ENCODE peak calls at places on chromosomes 6 and 20, in five cellular contexts. T is HCT116, A is neural progenitor cell, W is PC-3, Z is GM23248. I is an unnamed sample.
A peak's percentile ranks its signal among the peaks of the same experiment; 100 is the strongest.

GRCh38 chr6:132132911-132133639 is 181.9 kb upstream of the CCN2 start:
- DNase-seq in T (no peak), A (no peak), W (peak; percentile 56), Z (peak; percentile 88), I (no peak)

GRCh38 chr6:71453307-71453706 is 164.7 kb downstream of the OGFRL1 start:
- DNase-seq in T (no peak), A (no peak), W (no peak), Z (no peak), I (no peak)

GRCh38 chr6:54698974-54699373 is 147.6 kb upstream of the FAM83B start:
- DNase-seq in T (no peak), A (no peak), W (peak; percentile 88), Z (no peak), I (no peak)

GRCh38 chr6:37426945-37427510 is 6.0 kb upstream of the CMTR1 start:
- DNase-seq in T (no peak), A (no peak), W (no peak), Z (no peak), I (no peak)

GRCh38 chr6:105600342-105601293 is 197.7 kb upstream of the PREP start:
- DNase-seq in T (no peak), A (no peak), W (peak; percentile 44), Z (peak; percentile 61), I (no peak)

GRCh38 chr6:149166324-149166723 is 151.2 kb upstream of the TAB2 start:
- DNase-seq in T (no peak), A (peak; percentile 43), W (peak; percentile 12), Z (no peak), I (no peak)

GRCh38 chr6:81895511-81896185 is 143.2 kb upstream of the TENT5A start:
- DNase-seq in T (no peak), A (no peak), W (peak; percentile 53), Z (peak; percentile 84), I (no peak)

GRCh38 chr20:38054647-38055046 is 21.1 kb downstream of the RPRD1B start:
- DNase-seq in T (no peak), A (no peak), W (no peak), Z (no peak), I (no peak)

GRCh38 chr20:58073945-58074920 is 154.2 kb downstream of the ANKRD60 start:
- DNase-seq in T (no peak), A (no peak), W (peak; percentile 23), Z (peak; percentile 92), I (no peak)

GRCh38 chr6:71245265-71246049 is 43.2 kb upstream of the OGFRL1 start:
- DNase-seq in T (no peak), A (no peak), W (no peak), Z (no peak), I (no peak)

GRCh38 chr6:2827112-2827511 is 14.6 kb downstream of the SERPINB1 start:
- DNase-seq in T (no peak), A (no peak), W (no peak), Z (no peak), I (no peak)

GRCh38 chr20:50226093-50226974 is 35.7 kb downstream of the CEBPB start:
- DNase-seq in T (no peak), A (no peak), W (no peak), Z (peak; percentile 73), I (no peak)

GRCh38 chr6:21887301-21888185 is 294.0 kb downstream of the SOX4 start:
- DNase-seq in T (no peak), A (no peak), W (peak; percentile 54), Z (no peak), I (no peak)

GRCh38 chr6:42766163-42766670 is 15.6 kb upstream of the BICRAL start:
- DNase-seq in T (peak; percentile 52), A (no peak), W (peak; percentile 92), Z (peak; percentile 88), I (no peak)

GRCh38 chr6:53857318-53858094 is 62.7 kb downstream of the LRRC1 start:
- DNase-seq in T (no peak), A (no peak), W (no peak), Z (peak; percentile 4), I (no peak)

GRCh38 chr6:151325075-151326050 is 66.0 kb downstream of the ZBTB2 start:
- DNase-seq in T (peak; percentile 78), A (peak; percentile 68), W (peak; percentile 68), Z (peak; percentile 87), I (no peak)

GRCh38 chr6:54801669-54802068 is 44.9 kb upstream of the FAM83B start:
- DNase-seq in T (peak; percentile 83), A (no peak), W (peak; percentile 80), Z (peak; percentile 58), I (no peak)

GRCh38 chr20:52372169-52372568 is 180.6 kb upstream of the ZFP64 start:
- DNase-seq in T (no peak), A (no peak), W (no peak), Z (peak; percentile 13), I (no peak)

GRCh38 chr6:1136415-1136774 is 175.5 kb upstream of the FOXQ1 start:
- DNase-seq in T (no peak), A (no peak), W (no peak), Z (peak; percentile 97), I (no peak)

GRCh38 chr6:5671604-5672559 is 334.8 kb downstream of the NRN1 start:
- DNase-seq in T (no peak), A (no peak), W (no peak), Z (peak; percentile 78), I (no peak)

GRCh38 chr6:168270274-168271174 is 49.1 kb downstream of the DACT2 start:
- DNase-seq in T (no peak), A (no peak), W (no peak), Z (no peak), I (no peak)

GRCh38 chr6:168269455-168270243 is 49.9 kb downstream of the DACT2 start:
- DNase-seq in T (no peak), A (no peak), W (no peak), Z (no peak), I (no peak)

GRCh38 chr6:168265827-168266815 is 53.5 kb downstream of the DACT2 start:
- DNase-seq in T (no peak), A (no peak), W (no peak), Z (no peak), I (no peak)

GRCh38 chr6:168265394-168265793 is 54.2 kb downstream of the DACT2 start:
- DNase-seq in T (no peak), A (no peak), W (no peak), Z (no peak), I (no peak)

DNA sequence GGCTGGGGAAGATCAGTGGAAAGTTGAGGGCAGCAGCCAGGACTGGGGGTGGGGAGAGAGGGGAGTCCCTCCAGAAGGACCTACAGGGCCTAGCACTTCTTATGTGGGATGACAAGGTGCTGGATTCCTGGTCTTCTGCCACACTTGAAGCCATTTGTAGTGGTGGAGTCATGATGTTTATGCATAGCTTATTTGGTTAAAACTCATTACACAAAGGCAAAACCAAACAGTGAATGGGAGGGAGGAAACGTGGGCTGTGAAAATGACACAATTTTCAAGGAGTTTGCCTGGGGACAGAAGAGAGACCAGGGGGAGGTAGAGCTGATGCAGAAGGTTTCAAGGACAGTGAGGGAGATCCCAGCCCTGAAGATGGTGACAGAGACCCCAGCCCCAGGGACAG is 50.8 kb downstream of the DACT2 start:
- DNase-seq in T (no peak), A (no peak), W (no peak), Z (no peak), I (no peak)
- H3K4me1 ChIP-seq in T (no peaks in the 10 kb centered on the region), A (peaks cover 18% of the 10 kb centered on the region), W (no peaks in the 10 kb centered on the region), Z (no peaks in the 10 kb centered on the region), I (no peaks in the 10 kb centered on the region)

DNA sequence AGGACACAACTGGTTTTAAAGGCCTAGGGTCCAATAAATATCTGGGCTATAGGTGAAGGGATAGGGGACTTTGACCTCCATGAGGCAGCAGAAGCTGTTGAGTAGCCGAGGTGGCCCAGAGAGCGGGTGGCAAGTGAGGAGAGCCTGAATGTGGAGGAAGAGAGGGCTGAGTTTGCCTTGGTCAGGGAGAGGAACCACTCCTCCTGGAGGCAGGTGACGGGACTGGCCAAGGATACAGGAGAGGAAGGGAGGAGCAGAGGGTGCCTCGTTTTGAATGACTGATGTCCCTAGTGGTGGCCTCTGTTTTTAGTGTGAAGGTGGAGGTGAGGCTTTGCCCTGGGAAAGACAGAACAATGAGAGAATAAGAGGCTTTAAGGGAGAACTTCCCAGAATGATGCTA is 19.1 kb upstream of the AAR2 start:
- DNase-seq in T (peak; percentile 36), A (peak; percentile 74), W (peak; percentile 36), Z (no peak), I (no peak)
- TF ChIP-seq EZH2phosphoT487 in T (no peak), A (no peak), W (no peak), Z (no peak), I (no peak)

GRCh38 chr20:47330071-47330470 is 26.4 kb downstream of the ZMYND8 start:
- DNase-seq in T (no peak), A (no peak), W (no peak), Z (no peak), I (no peak)
- H3K4me1 ChIP-seq in T (peaks cover 82% of the 10 kb centered on the region), A (no peaks in the 10 kb centered on the region), W (peaks cover 56% of the 10 kb centered on the region), Z (peaks cover 54% of the 10 kb centered on the region), I (peaks cover 4% of the 10 kb centered on the region)

GRCh38 chr6:85049282-85049681 is 284.9 kb upstream of the TBX18 start:
- DNase-seq in T (no peak), A (no peak), W (peak; percentile 47), Z (no peak), I (no peak)

GRCh38 chr6:85044336-85044735 is 279.9 kb upstream of the TBX18 start:
- DNase-seq in T (no peak), A (no peak), W (no peak), Z (peak; percentile 58), I (no peak)

GRCh38 chr6:85047818-85048217 is 283.4 kb upstream of the TBX18 start:
- DNase-seq in T (no peak), A (no peak), W (peak; percentile 9), Z (peak; percentile 5), I (no peak)
- TF ChIP-seq EZH2phosphoT487 in T (no peak), A (no peak), W (no peak), Z (no peak), I (no peak)

DNA sequence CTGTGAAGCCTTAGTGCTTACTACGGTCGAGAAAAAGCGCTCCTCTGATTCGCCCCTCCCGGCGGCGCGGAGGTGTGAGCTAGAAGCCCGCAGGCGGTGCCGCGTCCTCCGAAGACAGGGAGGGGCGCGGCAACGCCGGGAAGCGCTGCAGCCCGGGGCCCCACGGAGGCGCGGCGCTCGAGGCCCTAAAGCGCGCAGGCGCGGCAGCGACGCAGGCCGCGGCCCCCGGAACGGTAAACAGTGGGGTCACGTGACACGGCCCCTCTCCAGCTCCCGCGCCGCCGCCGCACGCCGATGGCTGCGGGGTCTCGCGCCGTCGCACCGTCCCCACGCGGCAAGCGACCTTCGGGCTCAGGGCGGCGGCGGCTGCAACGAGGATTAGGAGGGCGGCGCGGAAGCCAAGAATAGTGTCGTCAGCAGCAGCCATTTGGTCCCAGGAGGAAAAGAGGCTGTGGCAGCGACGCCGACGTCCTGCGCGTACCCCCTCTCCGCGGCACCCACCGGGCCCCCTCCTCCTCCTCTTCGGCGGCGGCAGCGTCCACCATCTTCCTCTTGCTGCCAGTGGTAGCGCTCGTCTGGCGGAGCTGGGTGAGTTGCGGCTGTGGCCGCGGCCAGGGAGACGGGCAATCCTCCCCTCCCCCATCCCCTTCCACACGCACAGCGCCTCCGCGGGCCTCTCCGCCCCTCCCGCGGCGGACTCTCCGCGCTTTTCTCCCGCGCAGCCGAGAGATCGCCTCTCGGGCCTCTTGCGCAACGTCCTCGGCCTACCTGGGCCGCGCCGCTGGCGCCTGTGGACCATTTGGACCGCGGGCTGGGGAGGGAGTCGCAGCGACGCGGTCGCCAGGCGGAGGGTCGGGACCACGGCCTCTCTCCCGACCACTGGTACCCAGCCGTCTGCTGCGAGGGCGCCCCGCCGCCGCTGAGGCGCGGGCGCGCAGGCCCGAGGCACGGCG is at the start of gene PHF3:
- DNase-seq in T (peak; percentile 79), A (peak; percentile 97), W (peak; percentile 82), Z (peak; percentile 98), I (peak; percentile 93)
- H3K4me1 ChIP-seq in T (peaks cover 11% of the 10 kb centered on the region), A (peaks cover 45% of the 10 kb centered on the region), W (peaks cover 16% of the 10 kb centered on the region), Z (peaks cover 36% of the 10 kb centered on the region), I (peaks cover 6% of the 10 kb centered on the region)

I was measured in MM.1S.